ENCODE peak calls at places on chromosome 1, in seven cellular contexts. M, D, G, T, A, Y and S are unnamed samples.
A peak's percentile ranks its signal among the peaks of the same experiment; 100 is the strongest.

GRCh38 chr1:220910021-220910420 is 30.8 kb downstream of the HLX start:
- DNase-seq in M (no peak), D (no peak), G (no peak), T (no peak), A (no peak), Y (no peak), S (no peak)

GRCh38 chr1:69915347-69915746 is 290.0 kb downstream of the LRRC40 start:
- DNase-seq in M (no peak), D (no peak), G (peak; percentile 45), T (no peak), A (no peak), Y (no peak), S (no peak)

GRCh38 chr1:96688737-96689136 is 32.8 kb upstream of the PTBP2 start:
- DNase-seq in M (no peak), D (no peak), G (no peak), T (no peak), A (no peak), Y (no peak), S (no peak)

GRCh38 chr1:173475564-173476196 is 1.5 kb upstream of the PRDX6 start:
- DNase-seq in M (no peak), D (no peak), G (no peak), T (no peak), A (no peak), Y (no peak), S (peak; percentile 20)

GRCh38 chr1:234980224-234980656 is 148.4 kb downstream of the TOMM20 start:
- DNase-seq in M (no peak), D (no peak), G (no peak), T (no peak), A (no peak), Y (no peak), S (no peak)

GRCh38 chr1:27605796-27606707 is 2.1 kb upstream of the AHDC1 start:
- DNase-seq in M (peak; percentile 69), D (no peak), G (no peak), T (peak; percentile 60), A (peak; percentile 70), Y (no peak), S (peak; percentile 52)

GRCh38 chr1:243497939-243498681 is 242.3 kb downstream of the SDCCAG8 start:
- DNase-seq in M (no peak), D (no peak), G (no peak), T (no peak), A (no peak), Y (no peak), S (no peak)

GRCh38 chr1:41419584-41420295 is 58.5 kb downstream of the FOXO6 start:
- DNase-seq in M (peak; percentile 36), D (no peak), G (no peak), T (no peak), A (no peak), Y (no peak), S (no peak)

GRCh38 chr1:25047506-25048240 is 117.6 kb upstream of the RUNX3 start:
- DNase-seq in M (no peak), D (no peak), G (no peak), T (no peak), A (no peak), Y (no peak), S (no peak)

GRCh38 chr1:157311730-157312269 is 173.6 kb upstream of the ETV3 start:
- DNase-seq in M (no peak), D (no peak), G (no peak), T (no peak), A (no peak), Y (no peak), S (no peak)

GRCh38 chr1:7292714-7293419 is 478.2 kb upstream of the VAMP3 start:
- DNase-seq in M (no peak), D (no peak), G (no peak), T (no peak), A (no peak), Y (no peak), S (no peak)

GRCh38 chr1:118898702-118899101 is 89.4 kb downstream of the TBX15 start:
- DNase-seq in M (no peak), D (no peak), G (no peak), T (no peak), A (no peak), Y (no peak), S (no peak)

GRCh38 chr1:154206212-154206611 is at the start of gene CFAP141:
- DNase-seq in M (peak; percentile 43), D (no peak), G (no peak), T (peak; percentile 13), A (no peak), Y (no peak), S (no peak)

GRCh38 chr1:77354996-77355395 is 73.2 kb downstream of the AK5 start:
- DNase-seq in M (no peak), D (no peak), G (no peak), T (no peak), A (no peak), Y (no peak), S (no peak)

GRCh38 chr1:157367091-157367739 is 185.1 kb downstream of the FCRL5 start:
- DNase-seq in M (no peak), D (no peak), G (no peak), T (no peak), A (no peak), Y (no peak), S (no peak)

GRCh38 chr1:18998016-18998724 is 41.7 kb upstream of the IFFO2 start:
- DNase-seq in M (no peak), D (no peak), G (no peak), T (no peak), A (no peak), Y (no peak), S (no peak)

GRCh38 chr1:16127676-16128337 is 28.1 kb downstream of the EPHA2 start:
- DNase-seq in M (no peak), D (no peak), G (no peak), T (no peak), A (no peak), Y (no peak), S (no peak)

GRCh38 chr1:219416598-219417238 is 196.2 kb downstream of the ZC3H11B start:
- DNase-seq in M (peak; percentile 86), D (no peak), G (peak; percentile 44), T (peak; percentile 27), A (peak; percentile 29), Y (peak; percentile 48), S (peak; percentile 85)

GRCh38 chr1:90716243-90716551 is 905 bp downstream of the BARHL2 start:
- DNase-seq in M (no peak), D (no peak), G (no peak), T (no peak), A (no peak), Y (no peak), S (no peak)

GRCh38 chr1:46244656-46245371 is 2.7 kb upstream of the RAD54L start:
- DNase-seq in M (peak; percentile 41), D (no peak), G (no peak), T (no peak), A (peak; percentile 64), Y (peak; percentile 11), S (peak; percentile 16)

GRCh38 chr1:115666206-115666605 is 24.4 kb downstream of the VANGL1 start:
- DNase-seq in M (no peak), D (no peak), G (no peak), T (no peak), A (no peak), Y (no peak), S (no peak)